ENCODE peak calls at places on chromosomes 12 and 14, in eight cellular contexts. P, E, H, N, F, U, V and G are unnamed samples.

GRCh38 chr12:76299536-76300296 is 48.5 kb downstream of the BBS10 start:
- DNase-seq in F (no peak), P (no peak), H (peak), E (no peak), N (no peak), V (peak), U (no peak), G (peak)

GRCh38 chr14:58815046-58815701 is 177.4 kb downstream of the DACT1 start:
- DNase-seq in U (no peak), N (no peak), P (no peak), V (no peak), F (no peak), H (no peak), E (no peak), G (no peak)

GRCh38 chr12:46221255-46222128 is 47.4 kb downstream of the SLC38A1 start:
- DNase-seq in V (no peak), P (no peak), U (no peak), H (no peak), E (no peak), N (no peak), F (no peak), G (no peak)

GRCh38 chr12:119649202-119649808 is 18.6 kb upstream of the PRKAB1 start:
- DNase-seq in H (no peak), E (no peak), U (no peak), P (no peak), F (peak), N (no peak), V (peak), G (no peak)

GRCh38 chr14:65252471-65253255 is 150.3 kb upstream of the MAX start:
- DNase-seq in H (no peak), U (no peak), P (no peak), F (no peak), V (no peak), N (no peak), E (no peak), G (no peak)

GRCh38 chr12:48788852-48789775 is at the start of gene ADCY6:
- DNase-seq in H (peak), E (peak), N (peak), U (peak), P (peak), V (peak), F (peak), G (peak)

GRCh38 chr14:36317650-36318049 is 2.8 kb downstream of the MBIP start:
- DNase-seq in H (no peak), P (no peak), E (no peak), U (no peak), N (no peak), V (peak), F (no peak), G (no peak)

GRCh38 chr12:122527478-122527944 is 462 bp downstream of the KNTC1 start:
- DNase-seq in F (peak), U (no peak), E (no peak), H (no peak), P (no peak), N (no peak), V (peak), G (no peak)

GRCh38 chr12:29350080-29350479 is 30.9 kb downstream of the ERGIC2 start:
- DNase-seq in E (no peak), F (no peak), U (no peak), P (no peak), N (no peak), V (no peak), H (no peak), G (no peak)

GRCh38 chr12:79566452-79566851 is 124.3 kb downstream of the PAWR start:
- DNase-seq in H (no peak), E (no peak), N (no peak), U (no peak), P (no peak), V (no peak), F (no peak), G (no peak)

GRCh38 chr14:91202234-91202974 is 42.1 kb downstream of the GPR68 start:
- DNase-seq in E (peak), U (no peak), V (no peak), F (no peak), N (no peak), P (peak), H (no peak), G (peak)

GRCh38 chr12:102479099-102479887 is 1.1 kb downstream of the IGF1 start:
- DNase-seq in F (peak), P (no peak), H (no peak), U (no peak), N (no peak), E (no peak), V (no peak), G (no peak)

GRCh38 chr14:88248606-88249005 is 74.5 kb downstream of the KCNK10 start:
- DNase-seq in F (no peak), H (no peak), V (no peak), E (no peak), P (no peak), N (no peak), U (no peak), G (no peak)

GRCh38 chr14:95338436-95338835 is 18.7 kb upstream of the CLMN start:
- DNase-seq in N (no peak), E (no peak), F (no peak), H (no peak), V (no peak), P (no peak), U (no peak), G (no peak)

GRCh38 chr12:98741615-98742265 is 96.7 kb downstream of the APAF1 start:
- DNase-seq in F (peak), H (no peak), P (no peak), N (no peak), V (no peak), U (no peak), E (no peak), G (no peak)

GRCh38 chr12:27014085-27014858 is at the start of gene TM7SF3:
- DNase-seq in F (peak), E (peak), V (peak), N (peak), U (peak), P (peak), H (peak), G (peak)

GRCh38 chr14:34299360-34299759 is 162.7 kb downstream of the SPTSSA start:
- DNase-seq in U (no peak), V (no peak), H (no peak), N (no peak), E (no peak), F (peak), P (no peak), G (no peak)

GRCh38 chr12:116278259-116278595 is 734 bp upstream of the MED13L start:
- DNase-seq in F (no peak), H (no peak), P (no peak), V (no peak), E (no peak), N (no peak), U (no peak), G (no peak)

GRCh38 chr14:21467620-21468019 is 9.1 kb downstream of the RAB2B start:
- DNase-seq in V (no peak), H (no peak), F (no peak), N (no peak), U (no peak), E (no peak), P (no peak), G (no peak)

GRCh38 chr12:115075552-115076170 is 391.7 kb upstream of the TBX3 start:
- DNase-seq in P (no peak), H (no peak), U (no peak), N (no peak), E (no peak), F (no peak), V (no peak), G (no peak)

GRCh38 chr12:124454735-124455134 is 112.7 kb downstream of the NCOR2 start:
- DNase-seq in H (no peak), U (no peak), P (no peak), E (no peak), N (no peak), F (no peak), V (no peak), G (no peak)

GRCh38 chr12:62724947-62725447 is 210.0 kb downstream of the PPM1H start:
- DNase-seq in V (peak), E (no peak), P (peak), N (peak), U (no peak), F (peak), H (peak), G (no peak)

GRCh38 chr14:68631691-68632590 is 160.9 kb downstream of the ZFP36L1 start:
- DNase-seq in V (no peak), E (no peak), H (no peak), F (no peak), U (no peak), N (no peak), P (no peak), G (no peak)

GRCh38 chr14:75848337-75848736 is 133.5 kb downstream of the TGFB3 start:
- DNase-seq in N (no peak), H (no peak), V (no peak), E (no peak), F (no peak), U (no peak), P (no peak), G (no peak)

GRCh38 chr14:94040247-94040646 is 14.1 kb downstream of the OTUB2 start:
- DNase-seq in V (no peak), P (no peak), E (no peak), N (no peak), U (no peak), H (no peak), F (no peak), G (no peak)

GRCh38 chr14:94038921-94039629 is 12.9 kb downstream of the OTUB2 start:
- DNase-seq in P (no peak), H (no peak), F (no peak), N (no peak), U (no peak), V (no peak), E (no peak), G (no peak)

GRCh38 chr14:94036328-94037167 is 10.4 kb downstream of the OTUB2 start:
- DNase-seq in N (peak), F (peak), V (peak), H (peak), E (peak), P (peak), U (peak), G (peak)

GRCh38 chr14:94037954-94038353 is 11.8 kb downstream of the OTUB2 start:
- DNase-seq in E (no peak), F (no peak), U (no peak), P (no peak), V (no peak), N (no peak), H (no peak), G (no peak)

DNA sequence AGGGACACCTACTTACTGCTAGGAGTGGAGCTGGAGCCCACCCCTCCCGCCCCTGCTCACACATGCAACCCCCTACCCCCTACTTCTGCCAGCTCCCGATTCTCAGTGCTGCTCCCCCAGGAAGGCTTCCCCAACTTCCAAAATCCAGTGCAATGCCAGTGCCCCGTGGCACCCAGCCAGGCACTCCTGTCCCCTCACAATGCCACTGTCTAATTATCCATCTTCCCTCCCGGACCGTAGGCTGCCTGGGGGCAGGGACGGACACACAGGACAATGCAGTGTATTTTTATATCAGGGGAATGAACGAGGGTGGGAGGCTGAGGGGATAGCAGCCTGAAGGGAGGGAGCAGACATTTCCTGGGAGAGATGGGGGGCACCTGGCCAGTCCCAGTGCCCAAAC is 12.4 kb downstream of the OTUB2 start:
- DNase-seq in N (no peak), F (no peak), H (no peak), P (no peak), V (no peak), U (no peak), E (no peak), G (no peak)
- H3K4me3 ChIP-seq in N (no peak), F (no peak), H (no peak), P (no peak), V (no peak), U (no peak), E (no peak), G (no peak)

GRCh38 chr12:131455581-131456110 is 255.2 kb upstream of the SFSWAP start:
- DNase-seq in H (peak), E (no peak), V (no peak), P (no peak), N (no peak), U (no peak), F (no peak), G (no peak)

GRCh38 chr12:131457331-131458047 is 253.4 kb upstream of the SFSWAP start:
- DNase-seq in N (no peak), F (no peak), P (no peak), H (peak), U (no peak), E (no peak), V (no peak), G (no peak)

GRCh38 chr12:131457028-131457310 is 253.9 kb upstream of the SFSWAP start:
- DNase-seq in N (no peak), H (no peak), U (no peak), F (no peak), E (no peak), P (no peak), V (no peak), G (no peak)

GRCh38 chr12:131455218-131455506 is 255.7 kb upstream of the SFSWAP start:
- DNase-seq in U (no peak), H (peak), E (no peak), N (no peak), V (no peak), F (no peak), P (no peak), G (no peak)

GRCh38 chr12:131456301-131457027 is 254.4 kb upstream of the SFSWAP start:
- DNase-seq in H (peak), E (no peak), N (no peak), F (no peak), U (no peak), P (no peak), V (no peak), G (no peak)
- H3K27ac ChIP-seq in H (no peak), E (no peak), N (no peak), F (no peak), U (no peak), P (no peak), V (no peak), G (no peak)

DNA sequence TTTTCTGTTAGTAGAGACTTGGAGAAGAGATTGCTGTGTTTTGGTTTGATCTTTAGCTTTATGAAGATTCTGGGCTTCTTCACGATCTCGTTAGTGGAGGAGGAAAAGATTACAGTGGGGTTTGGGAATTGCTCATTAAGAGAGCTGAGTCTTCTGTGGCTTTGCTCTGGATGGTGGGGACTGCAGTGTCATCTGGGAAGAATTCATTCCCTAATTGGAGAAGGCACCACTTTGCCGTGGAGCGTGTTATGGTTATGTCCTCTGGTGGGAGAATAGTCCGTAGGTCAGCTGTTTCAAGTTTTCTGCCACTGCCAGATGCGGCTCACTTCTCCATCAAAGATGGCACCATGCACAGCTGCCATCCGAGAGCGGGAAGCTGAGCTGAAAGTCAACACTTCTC is 117.6 kb downstream of the PLXNC1 start:
- DNase-seq in F (no peak), P (no peak), N (no peak), V (no peak), H (no peak), E (no peak), U (no peak), G (no peak)
- H3K4me3 ChIP-seq in F (no peak), P (no peak), N (no peak), V (no peak), H (no peak), E (no peak), U (no peak), G (no peak)

DNA sequence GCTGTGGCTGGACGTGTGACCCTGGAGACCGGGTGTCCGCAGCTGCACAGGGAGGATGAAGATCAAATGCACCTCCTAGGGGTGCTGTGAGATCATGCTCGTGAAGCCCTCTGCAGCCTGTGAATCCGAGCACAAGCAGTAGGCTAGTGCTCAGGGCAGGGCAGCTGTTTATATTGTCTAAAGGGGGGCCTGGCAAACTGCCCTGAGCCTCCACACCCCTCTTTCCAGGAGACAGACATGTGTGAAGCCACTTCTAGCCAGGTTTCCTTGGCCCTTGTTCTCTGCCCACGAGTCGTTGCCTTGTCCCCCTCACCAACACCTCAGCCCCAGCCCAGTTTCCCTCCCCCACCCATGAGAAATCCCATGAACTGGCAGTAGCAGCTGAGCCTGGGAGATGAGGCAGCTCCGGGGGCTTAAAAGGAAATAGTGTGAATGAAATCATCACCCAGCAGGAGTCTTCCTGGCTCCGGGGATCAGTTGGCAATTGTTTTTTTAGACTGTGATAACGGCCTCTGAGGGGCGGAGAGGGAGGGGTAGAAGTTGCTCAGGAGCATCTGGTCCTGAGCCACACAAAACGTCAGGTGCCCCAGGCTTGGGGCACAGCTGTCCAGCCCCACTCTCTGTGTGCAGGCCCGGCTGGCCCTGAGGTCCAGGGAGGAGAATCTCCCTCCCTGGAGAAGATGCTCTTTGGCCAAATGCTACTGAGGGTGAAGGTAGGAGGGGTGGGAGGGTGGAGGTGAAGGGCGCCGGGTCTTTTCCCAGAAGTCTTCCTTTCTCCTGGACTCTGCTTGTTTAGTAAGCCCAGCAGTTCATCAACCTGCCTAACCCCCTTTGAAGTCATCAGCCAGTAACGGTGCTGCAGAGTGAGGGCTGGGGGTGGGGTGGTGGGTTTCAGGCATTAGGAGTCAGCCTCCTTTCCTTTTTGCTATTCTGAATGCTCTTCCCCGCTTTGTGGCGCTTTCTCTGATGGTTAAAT is 4.0 kb downstream of the FGF6 start:
- DNase-seq in F (peak), P (no peak), E (peak), U (no peak), H (peak), N (no peak), V (no peak), G (no peak)
- H3K27ac ChIP-seq in F (no peak), P (no peak), E (peak), U (no peak), H (no peak), N (no peak), V (no peak), G (no peak)

GRCh38 chr14:100824946-100825690 is 800 bp upstream of the MEG3 start:
- DNase-seq in U (no peak), V (no peak), P (no peak), H (no peak), E (no peak), F (no peak), N (no peak), G (no peak)
- H3K4me3 ChIP-seq in U (peak), V (no peak), P (peak), H (peak), E (peak), F (no peak), N (no peak), G (peak)

DNA sequence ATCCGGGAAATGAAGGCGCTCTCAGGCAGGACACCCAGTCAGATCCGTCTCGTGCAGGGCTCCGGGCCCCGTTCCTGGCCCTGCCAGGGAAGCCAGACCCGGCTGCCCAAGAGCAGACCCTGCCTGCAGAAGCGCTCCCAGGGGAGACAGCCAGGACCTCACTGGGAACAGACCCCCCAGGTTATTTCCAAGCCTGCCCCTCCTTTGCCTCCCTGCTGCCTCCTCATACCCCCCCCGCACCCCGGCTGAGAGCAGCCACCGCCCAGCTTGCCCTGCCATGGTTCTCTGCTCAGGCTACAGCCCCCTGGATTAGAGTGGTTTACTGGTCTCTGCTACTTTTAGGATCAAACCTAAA is 34.5 kb upstream of the PPP1R13B start:
- DNase-seq in F (no peak), E (no peak), N (no peak), U (no peak), H (no peak), P (no peak), V (no peak), G (no peak)
- H3K27ac ChIP-seq in F (no peak), E (no peak), N (no peak), U (no peak), H (no peak), P (no peak), V (peak), G (peak)

GRCh38 chr12:16602412-16602811 is 3.5 kb downstream of the LMO3 start:
- DNase-seq in N (no peak), H (no peak), F (no peak), V (no peak), P (no peak), E (no peak), U (no peak), G (no peak)
- H3K4me3 ChIP-seq in N (no peak), H (no peak), F (no peak), V (no peak), P (no peak), E (no peak), U (no peak), G (no peak)

DNA sequence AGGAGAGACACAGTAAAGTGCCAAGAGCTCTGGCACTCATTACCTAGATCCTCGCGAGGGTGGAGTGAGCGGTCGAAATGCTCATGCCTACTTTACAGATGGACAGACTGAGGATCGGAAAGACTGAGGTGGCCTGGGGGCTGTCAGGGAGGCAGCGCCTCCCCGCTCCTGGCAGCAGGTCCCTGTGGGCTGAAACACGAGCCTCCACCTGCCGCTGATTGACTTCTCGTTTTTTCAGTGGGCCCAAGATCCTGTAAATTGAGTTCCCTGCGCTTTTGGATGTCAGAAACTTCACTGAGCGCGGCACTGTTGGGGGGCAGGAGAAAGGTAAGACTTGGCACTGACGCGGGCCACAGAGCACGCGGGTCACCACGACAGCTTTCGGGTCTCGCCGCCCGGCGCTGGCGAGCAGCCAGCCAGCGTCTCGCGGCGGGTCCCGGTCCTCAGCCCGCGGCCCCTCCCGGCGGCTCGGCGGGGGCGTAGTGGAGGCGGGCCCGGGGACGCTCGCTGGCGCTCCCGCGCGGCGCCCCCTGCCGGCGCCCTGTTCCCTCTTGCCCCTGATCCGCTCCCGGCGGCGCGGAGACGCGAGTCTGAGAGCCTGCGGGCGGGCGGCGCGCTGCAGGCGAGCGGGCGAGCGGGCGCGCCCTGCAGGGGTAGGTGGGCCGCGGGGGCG is 550 bp upstream of the SCN8A start:
- DNase-seq in U (no peak), F (peak), H (peak), P (peak), N (peak), V (peak), E (peak), G (no peak)
- H3K27ac ChIP-seq in U (no peak), F (no peak), H (no peak), P (no peak), N (no peak), V (peak), E (no peak), G (no peak)

GRCh38 chr14:79370969-79371368 is 840.3 kb downstream of the DIO2 start:
- DNase-seq in H (no peak), E (no peak), F (no peak), U (no peak), N (no peak), P (no peak), V (no peak), G (no peak)
- H3K4me3 ChIP-seq in H (no peak), E (no peak), F (no peak), U (no peak), N (no peak), P (no peak), V (no peak), G (no peak)